ENCODE peak calls at places on chromosome 21, in four cellular contexts. X, C, H and P are unnamed samples. For H3K4me1, the result is how much of the 10 kb centered on the place peaks cover.

GRCh38 chr21:32248616-32249550 is 30.0 kb downstream of the MIS18A start:
- DNase-seq in X (no peak), C (no peak), H (no peak), P (no peak)

GRCh38 chr21:31162079-31162699 is 123.9 kb upstream of the KRTAP19-8 start:
- DNase-seq in X (no peak), C (no peak), H (no peak), P (no peak)

GRCh38 chr21:16424331-16424749 is 694.6 kb downstream of the USP25 start:
- DNase-seq in X (no peak), C (no peak), H (no peak), P (no peak)

GRCh38 chr21:32929633-32930038 is 96.1 kb upstream of the OLIG2 start:
- DNase-seq in X (no peak), C (no peak), H (no peak), P (no peak)

GRCh38 chr21:20739421-20739820 is 258.8 kb upstream of the NCAM2 start:
- DNase-seq in X (no peak), C (no peak), H (no peak), P (no peak)

GRCh38 chr21:20661221-20661620 is 337.0 kb upstream of the NCAM2 start:
- DNase-seq in X (no peak), C (no peak), H (no peak), P (no peak)

GRCh38 chr21:33825898-33826297 is 89.7 kb downstream of the ATP5PO start:
- DNase-seq in X (no peak), C (peak), H (no peak), P (no peak)

GRCh38 chr21:36929622-36930021 is 36.8 kb downstream of the HLCS start:
- DNase-seq in X (no peak), C (peak), H (no peak), P (no peak)

GRCh38 chr21:17257784-17258183 is 255.1 kb upstream of the CXADR start:
- DNase-seq in X (no peak), C (no peak), H (no peak), P (no peak)

GRCh38 chr21:29072873-29073221 is 601 bp downstream of the CCT8 start:
- DNase-seq in X (no peak), C (no peak), H (no peak), P (no peak)

GRCh38 chr21:36706482-36706852 is 7.6 kb downstream of the SIM2 start:
- DNase-seq in X (no peak), C (no peak), H (no peak), P (no peak)

GRCh38 chr21:32611471-32611997 is 643 bp downstream of the CFAP298 start:
- DNase-seq in X (peak), C (peak), H (no peak), P (no peak)

GRCh38 chr21:28971171-28971570 is 21.5 kb downstream of the LTN1 start:
- DNase-seq in X (no peak), C (no peak), H (no peak), P (no peak)

GRCh38 chr21:31220567-31220966 is 123.5 kb downstream of the TIAM1 start:
- DNase-seq in X (no peak), C (peak), H (no peak), P (no peak)

GRCh38 chr21:16072692-16073091 is 342.9 kb downstream of the USP25 start:
- DNase-seq in X (no peak), C (no peak), H (no peak), P (no peak)

GRCh38 chr21:31732891-31733520 is 1.1 kb upstream of the SCAF4 start:
- DNase-seq in X (no peak), C (peak), H (no peak), P (no peak)

GRCh38 chr21:23402929-23403520 is 2204.3 kb downstream of the MRPL39 start:
- DNase-seq in X (no peak), C (no peak), H (no peak), P (no peak)

GRCh38 chr21:36946949-36947371 is 19.5 kb downstream of the HLCS start:
- DNase-seq in X (no peak), C (no peak), H (no peak), P (no peak)

GRCh38 chr21:31665397-31665796 is 5.9 kb downstream of the SOD1 start:
- DNase-seq in X (no peak), C (no peak), H (no peak), P (no peak)

GRCh38 chr21:41133896-41134522 is 34.0 kb upstream of the BACE2 start:
- DNase-seq in X (no peak), C (peak), H (no peak), P (no peak)

GRCh38 chr21:29075706-29076447 is 2.4 kb upstream of the CCT8 start:
- DNase-seq in X (no peak), C (no peak), H (no peak), P (no peak)

GRCh38 chr21:33685613-33686197 is 43.4 kb downstream of the ITSN1 start:
- DNase-seq in X (no peak), C (no peak), H (no peak), P (no peak)

GRCh38 chr21:41250519-41250918 is 66.1 kb upstream of the FAM3B start:
- DNase-seq in X (no peak), C (no peak), H (no peak), P (no peak)

GRCh38 chr21:33690874-33691273 is 48.6 kb downstream of the ITSN1 start:
- DNase-seq in X (no peak), C (no peak), H (no peak), P (no peak)

GRCh38 chr21:40704141-40704540 is 142.8 kb downstream of the DSCAM start:
- DNase-seq in X (no peak), C (no peak), H (no peak), P (no peak)

GRCh38 chr21:33022828-33023573 is 2.7 kb upstream of the OLIG2 start:
- DNase-seq in X (no peak), C (no peak), H (no peak), P (no peak)

GRCh38 chr21:36994501-36995189 is 11.9 kb upstream of the RIPPLY3 start:
- DNase-seq in X (no peak), C (peak), H (no peak), P (no peak)

GRCh38 chr21:36245115-36245514 is 74.9 kb upstream of the MORC3 start:
- DNase-seq in X (no peak), C (no peak), H (no peak), P (no peak)

GRCh38 chr21:16308269-16308668 is 578.5 kb downstream of the USP25 start:
- DNase-seq in X (no peak), C (no peak), H (no peak), P (no peak)

GRCh38 chr21:23083242-23083641 is 2085.0 kb downstream of the NCAM2 start:
- DNase-seq in X (no peak), C (no peak), H (no peak), P (no peak)

GRCh38 chr21:8989883-8990325 is 1531.5 kb upstream of the TPTE start:
- DNase-seq in X (no peak), C (no peak), H (no peak), P (peak)

GRCh38 chr21:17387030-17387617 is 125.7 kb upstream of the CXADR start:
- DNase-seq in X (peak), C (peak), H (no peak), P (no peak)

GRCh38 chr21:17537299-17537698 is 24.5 kb downstream of the CXADR start:
- DNase-seq in X (no peak), C (no peak), H (no peak), P (no peak)

GRCh38 chr21:8992731-8993174 is 1528.6 kb upstream of the TPTE start:
- DNase-seq in X (no peak), C (no peak), H (no peak), P (peak)

DNA sequence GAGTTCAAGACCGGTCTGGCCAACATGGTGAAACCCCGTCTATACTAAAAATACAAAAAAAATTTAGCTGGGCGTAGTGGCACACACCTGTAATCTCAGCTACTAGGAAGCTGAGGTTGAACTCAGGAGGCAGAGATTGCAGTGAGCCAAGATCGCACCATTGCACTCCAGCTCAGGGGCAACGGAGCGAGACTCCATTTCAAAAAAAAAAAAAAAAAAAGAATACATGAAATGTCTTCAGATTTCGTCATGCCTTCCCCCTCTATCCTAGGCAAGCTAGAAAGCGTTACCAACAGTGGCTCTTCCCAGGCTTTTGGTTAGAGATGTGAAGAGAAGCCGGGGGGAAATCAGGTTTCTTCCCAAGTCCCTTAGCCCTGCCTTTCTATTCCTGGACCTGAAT is 3.6 kb downstream of the TFF1 start:
- DNase-seq in X (no peak), C (no peak), H (no peak), P (no peak)
- H3K4me1 ChIP-seq in X (under half), C (under half), H (under half), P (under half)

GRCh38 chr21:38900499-38900898 is 94.8 kb downstream of the ETS2 start:
- DNase-seq in X (no peak), C (no peak), H (no peak), P (no peak)

GRCh38 chr21:38898422-38899098 is 92.8 kb downstream of the ETS2 start:
- DNase-seq in X (no peak), C (no peak), H (no peak), P (no peak)

GRCh38 chr21:38897532-38898421 is 92.0 kb downstream of the ETS2 start:
- DNase-seq in X (no peak), C (no peak), H (no peak), P (no peak)

GRCh38 chr21:38899277-38899947 is 93.7 kb downstream of the ETS2 start:
- DNase-seq in X (no peak), C (no peak), H (no peak), P (no peak)

DNA sequence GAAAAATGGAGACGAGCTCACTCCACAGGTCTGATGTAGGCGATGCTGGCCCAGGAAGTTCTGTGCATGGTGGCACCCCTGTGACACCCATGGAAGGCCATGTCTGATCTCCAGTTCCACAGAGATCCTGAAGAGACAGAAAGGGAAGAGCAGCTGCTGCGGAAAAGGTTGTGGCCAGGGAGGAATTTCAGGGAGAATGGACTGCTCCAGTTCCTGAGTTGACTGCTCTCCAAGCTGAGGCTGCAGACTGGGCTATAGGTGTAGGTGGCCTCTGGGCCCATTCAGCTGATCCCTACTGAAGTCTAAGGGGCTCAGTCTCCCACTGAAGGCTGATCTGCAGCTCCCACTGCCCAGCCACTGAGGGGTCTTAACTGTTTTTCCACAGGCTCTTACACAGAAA is 89.2 kb downstream of the ETS2 start:
- DNase-seq in X (no peak), C (no peak), H (no peak), P (no peak)
- H3K4me1 ChIP-seq in X (under half), C (under half), H (under half), P (under half)

GRCh38 chr21:38297193-38297592 is 40.4 kb downstream of the KCNJ15 start:
- DNase-seq in X (no peak), C (no peak), H (no peak), P (no peak)
- H3K4me1 ChIP-seq in X (under half), C (under half), H (under half), P (under half)

GRCh38 chr21:15007716-15008296 is 57.0 kb downstream of the NRIP1 start:
- DNase-seq in X (no peak), C (peak), H (no peak), P (no peak)
- H3K4me1 ChIP-seq in X (under half), C (under half), H (under half), P (under half)

GRCh38 chr21:44702111-44702972 is 5.4 kb downstream of the KRTAP10-12 start:
- DNase-seq in X (no peak), C (peak), H (peak), P (no peak)

GRCh38 chr21:44703731-44704635 is 7.0 kb downstream of the KRTAP10-12 start:
- DNase-seq in X (no peak), C (peak), H (peak), P (no peak)

GRCh38 chr21:44702973-44703730 is 6.2 kb downstream of the KRTAP10-12 start:
- DNase-seq in X (no peak), C (peak), H (peak), P (no peak)

GRCh38 chr21:44706026-44706705 is 5.2 kb downstream of the TSPEAR start:
- DNase-seq in X (no peak), C (peak), H (peak), P (no peak)

DNA sequence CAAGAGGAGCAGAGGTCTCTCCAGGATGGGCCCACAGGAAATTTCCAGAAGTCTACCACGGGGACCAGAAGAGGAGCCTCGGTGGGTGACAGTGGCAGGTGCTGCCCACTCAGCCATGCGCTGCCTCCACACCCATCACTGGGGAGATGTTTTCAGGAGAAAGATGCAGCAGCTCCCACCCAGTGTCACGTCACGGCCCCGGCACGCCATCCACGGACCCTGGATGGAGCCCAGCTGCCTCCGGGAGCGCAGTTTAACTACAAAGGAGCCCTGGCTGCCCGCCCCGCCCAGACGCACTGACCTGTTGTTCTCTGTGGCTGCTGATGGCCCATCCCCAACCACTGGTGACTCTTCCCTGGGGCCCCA is 6.8 kb downstream of the TSPEAR start:
- DNase-seq in X (no peak), C (peak), H (peak), P (no peak)
- H3K4me1 ChIP-seq in X (under half), C (under half), H (under half), P (under half)

DNA sequence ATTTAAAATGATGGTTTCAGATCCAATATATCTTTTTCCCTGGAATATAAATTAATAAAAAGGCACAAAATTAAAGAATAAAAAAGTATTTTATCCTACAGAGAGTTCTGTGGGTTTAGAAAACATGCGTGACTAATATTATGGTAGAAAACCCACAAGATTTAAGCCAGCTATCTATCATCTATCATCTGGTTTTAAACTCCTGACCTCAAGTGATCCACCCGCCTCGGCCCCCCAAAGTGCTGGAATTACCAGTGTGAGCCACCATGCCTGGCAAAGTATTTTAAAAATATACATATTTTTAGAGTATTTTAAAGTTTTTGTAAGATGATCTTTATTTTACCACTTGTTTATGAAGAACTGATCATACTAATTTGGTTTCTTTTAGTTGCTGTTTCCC is 79.5 kb downstream of the NRIP1 start:
- DNase-seq in X (no peak), C (no peak), H (no peak), P (no peak)
- H3K4me1 ChIP-seq in X (under half), C (under half), H (under half), P (under half)

DNA sequence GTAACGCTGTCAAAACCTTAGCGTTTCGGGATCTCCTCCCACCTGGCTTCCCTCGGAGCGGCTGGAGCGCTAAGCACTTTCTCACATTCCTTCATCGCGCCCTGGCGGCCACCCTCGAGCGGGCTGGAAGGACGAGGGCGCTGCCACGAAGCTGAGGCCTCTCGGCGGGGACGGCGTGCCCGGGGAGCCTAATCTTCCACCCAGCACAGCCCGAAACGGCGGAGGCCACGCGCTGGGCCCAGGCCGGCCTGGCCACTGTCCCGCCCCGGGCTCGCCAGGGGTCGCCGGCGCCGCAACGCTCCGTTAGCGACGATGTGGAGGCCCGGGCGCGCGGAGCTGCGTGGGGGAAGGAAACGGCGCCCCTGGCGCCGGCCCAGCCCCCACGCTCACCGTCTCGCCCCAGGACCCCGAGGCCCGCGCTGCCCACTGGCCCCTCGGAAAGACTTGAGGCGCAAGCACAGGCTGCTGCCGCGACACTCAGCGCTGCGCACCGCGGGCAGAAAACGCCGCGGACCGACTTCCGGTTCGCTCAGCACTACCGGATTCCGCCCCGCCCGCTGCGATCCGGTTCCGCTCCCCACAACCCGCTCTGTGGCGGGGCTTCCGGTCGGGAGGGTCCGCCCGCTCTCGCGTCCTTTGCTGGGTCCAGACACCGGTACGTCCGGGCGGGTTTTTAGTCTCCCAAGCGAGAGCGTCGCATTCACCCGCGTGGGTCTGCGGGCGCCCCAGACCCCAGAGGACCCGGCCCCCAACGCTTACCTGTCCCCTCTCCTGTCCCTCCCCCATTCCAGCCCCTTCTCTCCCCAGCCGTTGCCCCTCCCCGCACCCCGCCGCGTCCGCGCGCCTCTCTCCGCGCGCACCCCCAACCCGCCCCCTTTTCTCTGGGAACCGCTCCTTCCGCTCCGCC is at the start of gene YBEY:
- DNase-seq in X (peak), C (peak), H (peak), P (peak)
- H3K4me1 ChIP-seq in X (under half), C (under half), H (under half), P (under half)

GRCh38 chr21:34845521-34846213 is 176.9 kb downstream of the CLIC6 start:
- DNase-seq in X (peak), C (no peak), H (no peak), P (no peak)
- H3K4me1 ChIP-seq in X (under half), C (under half), H (under half), P (under half)

GRCh38 chr21:25934771-25935224 is 200.0 kb downstream of the GABPA start:
- DNase-seq in X (no peak), C (no peak), H (peak), P (peak)
- H3K4me1 ChIP-seq in X (under half), C (under half), H (under half), P (under half)

GRCh38 chr21:27425574-27425973 is 458.7 kb upstream of the ADAMTS5 start:
- DNase-seq in X (no peak), C (no peak), H (no peak), P (no peak)

GRCh38 chr21:27423073-27423472 is 456.2 kb upstream of the ADAMTS5 start:
- DNase-seq in X (no peak), C (peak), H (no peak), P (peak)

GRCh38 chr21:27424601-27425000 is 457.7 kb upstream of the ADAMTS5 start:
- DNase-seq in X (no peak), C (no peak), H (no peak), P (no peak)

GRCh38 chr21:27425172-27425571 is 458.3 kb upstream of the ADAMTS5 start:
- DNase-seq in X (no peak), C (no peak), H (no peak), P (no peak)

DNA sequence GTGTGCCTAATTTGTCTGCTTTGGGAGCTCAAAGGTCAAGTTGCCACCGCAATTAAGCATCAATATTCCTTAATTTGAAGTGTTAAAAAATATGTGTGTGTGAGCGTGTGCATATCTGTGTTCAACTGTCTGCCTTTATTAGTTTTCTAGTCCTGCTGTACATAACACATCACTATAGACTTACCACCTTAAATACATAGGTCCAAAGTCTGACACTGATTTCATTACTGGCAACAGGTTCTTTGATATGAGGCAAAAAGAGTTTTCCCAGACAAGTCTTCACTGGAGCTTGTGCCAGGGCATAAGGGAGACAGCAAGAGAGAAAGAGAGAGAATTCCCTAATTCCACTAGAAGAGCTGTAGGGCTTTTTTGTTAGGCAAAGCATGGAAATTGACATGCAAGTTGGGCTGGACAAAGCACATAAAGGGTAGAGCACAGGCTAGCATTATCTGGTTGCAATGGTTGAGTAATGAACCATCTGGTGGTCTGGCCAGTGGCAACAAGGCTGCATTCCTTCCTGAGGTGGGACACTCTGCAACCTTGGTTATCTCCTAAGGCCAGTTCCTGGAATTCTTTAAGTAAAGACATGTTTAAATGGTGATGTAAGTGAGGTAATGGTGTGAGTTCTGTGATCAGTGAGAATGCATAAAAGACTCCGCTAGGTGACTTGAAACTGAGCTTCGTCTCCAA is 457.2 kb upstream of the ADAMTS5 start:
- DNase-seq in X (no peak), C (no peak), H (no peak), P (no peak)
- H3K4me1 ChIP-seq in X (under half), C (under half), H (under half), P (under half)